ENCODE peak calls at places on chromosome 2, in nine cellular contexts. W is brain pericyte; C is stimulated activated CD4-positive, alpha-beta T cell treated with anti-CD3 and anti-CD28 coated beads, Interleukin-15, amount 100 ng/mL, for 1 hour; D is activated naive CD4-positive, alpha-beta T cell treated with anti-CD3 and anti-CD28 coated beads, Interleukin-2, amount 50 U/mL, for 16 hours; G is foreskin melanocyte; Y is head of caudate nucleus; Z is midbrain; J is osteocyte; T is fibroblast of lung. K is an unnamed sample.

GRCh38 chr2:48854681-48855080 is 99.2 kb upstream of the LHCGR start:
- DNase-seq in J (no peak), T (no peak), W (no peak), C (no peak), Y (no peak), G (no peak), Z (no peak), D (no peak), K (peak)

GRCh38 chr2:221500501-221501209 is 71.4 kb downstream of the EPHA4 start:
- DNase-seq in D (no peak), Z (no peak), C (no peak), J (no peak), W (no peak), T (no peak), G (no peak), Y (no peak), K (no peak)

GRCh38 chr2:20663196-20664070 is 3.5 kb upstream of the GDF7 start:
- DNase-seq in Y (no peak), T (no peak), C (no peak), Z (no peak), W (no peak), J (no peak), G (no peak), D (no peak), K (peak)

GRCh38 chr2:14654733-14655346 is 22.3 kb downstream of the LRATD1 start:
- DNase-seq in J (no peak), T (no peak), C (no peak), G (no peak), Y (no peak), D (no peak), Z (no peak), W (no peak), K (no peak)

GRCh38 chr2:95281071-95281470 is 6.8 kb downstream of the PROM2 start:
- DNase-seq in Y (no peak), C (no peak), T (no peak), Z (no peak), G (no peak), W (no peak), J (no peak), D (no peak), K (no peak)

GRCh38 chr2:22907330-22907729 is 477.6 kb upstream of the KLHL29 start:
- DNase-seq in G (no peak), T (no peak), J (no peak), W (no peak), C (no peak), Z (no peak), D (no peak), Y (no peak), K (no peak)

GRCh38 chr2:36352024-36352398 is 3.6 kb upstream of the CRIM1 start:
- DNase-seq in C (no peak), J (no peak), Z (peak), Y (no peak), D (no peak), G (no peak), W (no peak), T (peak), K (no peak)

GRCh38 chr2:60513191-60513590 is 40.3 kb downstream of the BCL11A start:
- DNase-seq in T (no peak), G (no peak), J (no peak), Y (no peak), D (no peak), C (no peak), W (no peak), Z (no peak), K (no peak)

GRCh38 chr2:172082944-172083718 is 2.2 kb upstream of the DLX1 start:
- DNase-seq in C (no peak), T (no peak), G (no peak), W (no peak), D (no peak), Z (no peak), J (no peak), Y (no peak), K (no peak)

GRCh38 chr2:201532686-201533304 is 81.3 kb downstream of the STRADB start:
- DNase-seq in J (no peak), D (no peak), G (peak), Z (no peak), T (peak), C (no peak), Y (no peak), W (no peak), K (no peak)

GRCh38 chr2:238652053-238652770 is 195.7 kb upstream of the TWIST2 start:
- DNase-seq in Z (no peak), Y (no peak), T (no peak), C (no peak), W (no peak), G (no peak), J (peak), D (no peak), K (no peak)

GRCh38 chr2:78506301-78506700 is 519.2 kb upstream of the REG3G start:
- DNase-seq in G (no peak), J (no peak), Z (no peak), Y (no peak), D (no peak), W (no peak), T (no peak), C (no peak), K (no peak)

GRCh38 chr2:39514825-39515224 is 77.7 kb upstream of the MAP4K3 start:
- DNase-seq in C (no peak), D (no peak), Z (no peak), T (no peak), G (no peak), W (no peak), Y (no peak), J (no peak), K (no peak)

GRCh38 chr2:239021651-239022436 is 174.0 kb downstream of the TWIST2 start:
- DNase-seq in J (no peak), Z (no peak), T (no peak), D (no peak), C (no peak), G (no peak), Y (no peak), W (no peak), K (no peak)

GRCh38 chr2:39615675-39616074 is 50.0 kb upstream of the TMEM178A start:
- DNase-seq in T (no peak), Z (no peak), C (no peak), D (no peak), J (no peak), Y (no peak), W (no peak), G (no peak), K (no peak)

GRCh38 chr2:138630164-138630563 is 128.6 kb downstream of the SPOPL start:
- DNase-seq in J (no peak), C (no peak), Y (no peak), T (no peak), W (no peak), Z (no peak), G (no peak), D (no peak), K (no peak)

GRCh38 chr2:85924522-85924921 is 35.7 kb upstream of the ST3GAL5 start:
- DNase-seq in C (no peak), Z (peak), J (no peak), D (no peak), G (peak), Y (peak), W (no peak), T (peak), K (no peak)

K was measured in posterior cingulate gyrus.